ENCODE peak calls at places on chromosome 20, in five cellular contexts. N is GM23248; C is CD8-positive, alpha-beta memory T cell; W is IMR-90; O is cardiac muscle cell. X is an unnamed sample. For H3K4me1, the result is how much of the 10 kb centered on the place peaks cover.

GRCh38 chr20:51425347-51426106 is 117.0 kb downstream of the NFATC2 start:
- DNase-seq in W (no peak), O (no peak), N (no peak), C (no peak), X (no peak)

GRCh38 chr20:20827992-20828597 is 115.7 kb upstream of the RALGAPA2 start:
- DNase-seq in W (no peak), N (no peak), C (no peak), O (no peak), X (no peak)

GRCh38 chr20:63016514-63017075 is 9.8 kb upstream of the BHLHE23 start:
- DNase-seq in N (no peak), O (no peak), C (no peak), W (no peak), X (no peak)

GRCh38 chr20:34541264-34541901 is 17.1 kb upstream of the MAP1LC3A start:
- DNase-seq in N (no peak), W (no peak), C (peak), O (no peak), X (no peak)

GRCh38 chr20:12056836-12057235 is 139.1 kb downstream of the BTBD3 start:
- DNase-seq in O (peak), W (no peak), N (no peak), C (no peak), X (no peak)

GRCh38 chr20:52747736-52748135 is 224.4 kb upstream of the TSHZ2 start:
- DNase-seq in O (peak), C (no peak), W (no peak), N (peak), X (no peak)

GRCh38 chr20:22918286-22918983 is 116.7 kb upstream of the SSTR4 start:
- DNase-seq in N (no peak), C (no peak), W (no peak), O (peak), X (no peak)

GRCh38 chr20:10675456-10675848 is 1.7 kb upstream of the JAG1 start:
- DNase-seq in O (no peak), C (no peak), N (no peak), W (no peak), X (no peak)

GRCh38 chr20:17940447-17940971 is 28.1 kb downstream of the SNX5 start:
- DNase-seq in N (no peak), W (no peak), O (peak), C (no peak), X (no peak)

GRCh38 chr20:52210037-52210990 is 18.7 kb upstream of the ZFP64 start:
- DNase-seq in O (no peak), C (no peak), W (no peak), N (no peak), X (no peak)

GRCh38 chr20:2292711-2293110 is 3.1 kb upstream of the TGM3 start:
- DNase-seq in W (no peak), N (peak), O (peak), C (no peak), X (peak)

GRCh38 chr20:59984551-59984950 is 26.3 kb downstream of the CDH26 start:
- DNase-seq in O (no peak), N (no peak), C (no peak), W (no peak), X (no peak)

GRCh38 chr20:25047766-25048165 is 10.2 kb downstream of the ACSS1 start:
- DNase-seq in C (no peak), N (no peak), W (no peak), O (no peak), X (no peak)

GRCh38 chr20:57663681-57664451 is 43.6 kb upstream of the ZBP1 start:
- DNase-seq in W (no peak), O (no peak), N (no peak), C (no peak), X (no peak)

GRCh38 chr20:47784599-47785320 is 521 bp downstream of the SULF2 start:
- DNase-seq in N (peak), W (peak), C (no peak), O (peak), X (peak)

GRCh38 chr20:52524865-52525264 is 333.3 kb upstream of the ZFP64 start:
- DNase-seq in C (no peak), W (peak), N (peak), O (no peak), X (no peak)

GRCh38 chr20:53643031-53643832 is 49.6 kb upstream of the ZNF217 start:
- DNase-seq in O (peak), W (peak), C (peak), N (peak), X (peak)

GRCh38 chr20:25254571-25254970 is 6.7 kb downstream of the PYGB start:
- DNase-seq in N (no peak), W (no peak), C (no peak), O (no peak), X (no peak)

GRCh38 chr20:62704341-62704948 is 4.2 kb upstream of the NTSR1 start:
- DNase-seq in C (no peak), N (peak), O (peak), W (peak), X (peak)

GRCh38 chr20:62486431-62486954 is 10.7 kb upstream of the GATA5 start:
- DNase-seq in W (no peak), N (no peak), O (no peak), C (no peak), X (no peak)

GRCh38 chr20:52294106-52294628 is 102.6 kb upstream of the ZFP64 start:
- DNase-seq in O (peak), C (no peak), W (no peak), N (peak), X (no peak)

GRCh38 chr20:32589256-32589655 is 4.1 kb upstream of the NOL4L start:
- DNase-seq in W (peak), C (no peak), O (no peak), N (peak), X (no peak)

GRCh38 chr20:25571817-25572216 is 13.5 kb downstream of the NINL start:
- DNase-seq in W (no peak), N (no peak), C (no peak), O (no peak), X (no peak)

GRCh38 chr20:14383326-14383725 is 45.9 kb upstream of the FLRT3 start:
- DNase-seq in W (no peak), O (no peak), C (no peak), N (no peak), X (no peak)

GRCh38 chr20:59692139-59692538 is 87.8 kb downstream of the PHACTR3 start:
- DNase-seq in C (no peak), W (no peak), O (no peak), N (no peak), X (no peak)

GRCh38 chr20:37469531-37469930 is 51.5 kb upstream of the NNAT start:
- DNase-seq in N (no peak), O (no peak), C (no peak), W (no peak), X (no peak)
- H3K4me1 ChIP-seq in N (under half), O (under half), C (under half), W (under half), X (under half)

GRCh38 chr20:37378420-37378784 is 32.5 kb downstream of the SRC start:
- DNase-seq in W (no peak), C (no peak), O (no peak), N (no peak), X (no peak)
- H3K27ac ChIP-seq in W (peak), C (peak), O (peak), N (no peak), X (no peak)

GRCh38 chr20:61056136-61056535 is 195.9 kb upstream of the CDH4 start:
- DNase-seq in C (no peak), O (no peak), W (no peak), N (no peak), X (no peak)
- H3K4me1 ChIP-seq in C (under half), O (under half), W (under half), N (under half), X (under half)

DNA sequence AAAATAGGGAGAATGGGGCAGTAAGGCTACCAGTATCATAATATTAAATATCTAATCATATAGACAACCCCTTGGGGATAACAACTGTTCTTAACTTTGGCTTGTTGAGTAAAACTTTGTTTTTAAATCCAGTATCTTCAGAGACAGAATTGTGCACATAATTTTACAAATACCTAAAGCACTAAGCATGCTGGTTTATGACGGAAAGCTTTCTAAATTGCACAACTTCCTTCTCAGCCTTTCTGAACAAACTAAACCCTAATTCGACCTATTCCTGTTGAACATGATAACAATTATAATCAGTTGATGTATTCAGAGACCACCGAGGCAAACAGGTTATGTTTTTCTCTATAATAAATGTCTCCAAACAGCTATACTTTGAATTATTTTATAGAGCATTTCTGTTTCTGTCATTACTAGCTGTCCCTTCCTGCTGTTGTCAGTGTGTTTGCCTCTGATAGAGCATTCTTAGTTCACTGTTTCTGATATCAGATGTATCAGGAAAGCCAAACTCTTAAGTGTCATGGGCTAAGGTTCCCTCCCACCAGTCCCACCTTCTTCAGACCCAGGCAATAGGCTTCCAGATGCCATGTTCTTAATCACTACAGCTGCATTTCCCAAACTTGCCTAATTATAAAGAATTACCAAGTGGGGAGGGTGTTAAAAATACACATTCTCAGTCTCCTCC is 8.7 kb downstream of the ZHX3 start:
- DNase-seq in O (peak), C (no peak), W (peak), N (peak), X (no peak)
- H3K27ac ChIP-seq in O (no peak), C (no peak), W (peak), N (peak), X (peak)